ENCODE peak calls at places on chromosomes 6 and 20, in nine cellular contexts. B, X, W, N, L, J, R, U and Q are unnamed samples.

GRCh38 chr20:18288748-18289705 is 700 bp downstream of the ZNF133 start:
- DNase-seq in B (peak; percentile 17), X (peak; percentile 17), W (no peak), N (peak; percentile 8), L (no peak), J (no peak), R (no peak), U (no peak), Q (no peak)

GRCh38 chr6:68638225-68638900 is 3.3 kb downstream of the ADGRB3 start:
- DNase-seq in B (peak; percentile 58), X (peak; percentile 47), W (no peak), N (no peak), L (peak; percentile 14), J (no peak), R (no peak), U (no peak), Q (peak; percentile 41)

GRCh38 chr20:62320581-62321354 is 18.0 kb downstream of the ADRM1 start:
- DNase-seq in B (no peak), X (no peak), W (peak; percentile 72), N (no peak), L (peak; percentile 25), J (peak; percentile 76), R (no peak), U (no peak), Q (no peak)

GRCh38 chr6:19312291-19312978 is 524.7 kb upstream of the ID4 start:
- DNase-seq in B (no peak), X (no peak), W (peak; percentile 86), N (no peak), L (no peak), J (no peak), R (no peak), U (no peak), Q (no peak)

GRCh38 chr20:40251284-40251932 is 437.6 kb downstream of the MAFB start:
- DNase-seq in B (peak; percentile 7), X (peak; percentile 15), W (peak; percentile 77), N (peak; percentile 56), L (no peak), J (no peak), R (no peak), U (peak; percentile 16), Q (no peak)

GRCh38 chr6:129707028-129707427 is 2.9 kb downstream of the ARHGAP18 start:
- DNase-seq in B (no peak), X (no peak), W (no peak), N (no peak), L (no peak), J (no peak), R (no peak), U (no peak), Q (no peak)

GRCh38 chr6:54063228-54063539 is 48.1 kb upstream of the MLIP start:
- DNase-seq in B (no peak), X (no peak), W (no peak), N (no peak), L (no peak), J (no peak), R (no peak), U (no peak), Q (no peak)

GRCh38 chr6:40810176-40810575 is 223.0 kb upstream of the LRFN2 start:
- DNase-seq in B (no peak), X (no peak), W (no peak), N (no peak), L (no peak), J (no peak), R (no peak), U (no peak), Q (no peak)

GRCh38 chr6:106562001-106562400 is 67.3 kb downstream of the RTN4IP1 start:
- DNase-seq in B (peak; percentile 9), X (no peak), W (no peak), N (no peak), L (no peak), J (no peak), R (no peak), U (peak; percentile 27), Q (no peak)

GRCh38 chr6:122202576-122203137 is 196.8 kb upstream of the HSF2 start:
- DNase-seq in B (no peak), X (no peak), W (peak; percentile 40), N (no peak), L (no peak), J (no peak), R (no peak), U (no peak), Q (no peak)

GRCh38 chr20:6209093-6209492 is 86.3 kb upstream of the FERMT1 start:
- DNase-seq in B (no peak), X (no peak), W (no peak), N (no peak), L (no peak), J (no peak), R (no peak), U (no peak), Q (no peak)

GRCh38 chr6:25754508-25754907 is at the start of gene SLC17A4:
- DNase-seq in B (no peak), X (no peak), W (no peak), N (peak; percentile 79), L (no peak), J (no peak), R (no peak), U (no peak), Q (no peak)

GRCh38 chr6:135267085-135267484 is 86.0 kb downstream of the MYB start:
- DNase-seq in B (no peak), X (no peak), W (no peak), N (peak; percentile 89), L (no peak), J (no peak), R (no peak), U (no peak), Q (no peak)

GRCh38 chr6:135268263-135268662 is 87.2 kb downstream of the MYB start:
- DNase-seq in B (no peak), X (no peak), W (no peak), N (no peak), L (no peak), J (no peak), R (no peak), U (no peak), Q (no peak)

GRCh38 chr6:135269399-135270005 is 88.4 kb downstream of the MYB start:
- DNase-seq in B (no peak), X (no peak), W (no peak), N (peak; percentile 61), L (no peak), J (no peak), R (no peak), U (no peak), Q (no peak)

GRCh38 chr6:135266675-135267074 is 85.6 kb downstream of the MYB start:
- DNase-seq in B (no peak), X (no peak), W (no peak), N (no peak), L (no peak), J (no peak), R (no peak), U (no peak), Q (no peak)

DNA sequence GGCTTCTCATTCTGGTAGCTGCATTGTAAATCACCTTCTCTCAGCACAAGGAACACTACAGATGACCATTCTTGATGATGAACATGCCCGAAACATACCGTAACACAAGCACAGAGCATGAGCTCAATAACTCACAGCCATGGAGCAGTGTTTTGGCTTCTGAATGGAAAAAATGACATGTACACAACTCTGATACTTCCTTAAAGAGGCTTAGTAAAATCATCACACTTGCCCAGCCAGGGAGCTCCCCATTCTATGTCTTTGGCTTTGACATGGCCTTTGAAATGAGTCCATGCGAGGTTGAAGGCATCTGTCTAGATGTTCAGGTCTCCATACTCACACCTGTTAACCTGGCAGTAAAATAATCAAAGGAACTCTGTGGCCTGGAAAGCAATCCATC is 87.6 kb downstream of the MYB start:
- DNase-seq in B (no peak), X (no peak), W (no peak), N (no peak), L (no peak), J (no peak), R (no peak), U (no peak), Q (no peak)
- H3K4me1 ChIP-seq in B (no peaks in the 10 kb centered on the region), X (no peaks in the 10 kb centered on the region), W (peaks cover 6% of the 10 kb centered on the region), N (peaks cover 9% of the 10 kb centered on the region), L (no peaks in the 10 kb centered on the region), J (no peaks in the 10 kb centered on the region), R (no peaks in the 10 kb centered on the region), U (no peaks in the 10 kb centered on the region), Q (no peaks in the 10 kb centered on the region)

DNA sequence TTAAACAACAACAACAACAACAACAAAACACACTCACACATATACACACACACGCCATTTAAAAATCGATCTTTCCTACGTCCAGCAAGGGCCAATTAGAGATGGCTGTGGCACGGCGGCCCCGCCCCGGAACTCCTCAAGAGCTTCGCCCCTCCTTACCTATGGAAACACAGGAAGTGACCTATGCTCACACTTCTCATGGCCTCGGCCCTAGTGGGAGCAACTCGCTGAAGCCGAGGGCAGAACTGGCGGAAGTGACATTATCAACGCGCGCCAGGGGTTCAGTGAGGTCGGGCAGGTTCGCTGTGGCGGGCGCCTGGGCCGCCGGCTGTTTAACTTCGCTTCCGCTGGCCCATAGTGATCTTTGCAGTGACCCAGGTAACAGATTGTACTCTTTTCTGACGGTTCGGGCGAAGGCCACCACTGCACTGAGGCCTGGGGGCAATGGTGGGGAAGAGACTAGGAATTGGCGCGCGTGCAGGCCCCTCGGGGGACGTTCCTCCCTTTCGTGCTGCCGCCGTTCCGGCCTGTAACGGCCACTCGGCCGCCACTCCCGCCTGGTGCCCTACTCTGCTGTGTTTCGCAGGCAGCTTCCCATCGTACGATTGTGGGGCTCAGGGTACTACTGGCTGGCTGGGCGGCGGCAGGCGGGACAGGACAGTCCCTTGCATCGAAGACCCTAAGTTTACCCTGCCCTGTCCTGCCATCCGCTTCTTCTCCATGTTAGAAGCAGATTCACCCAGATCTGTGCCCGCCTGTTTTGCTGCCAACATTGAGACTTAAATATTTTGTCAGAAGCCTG is at the start of gene TBP:
- DNase-seq in B (peak; percentile 99), X (peak; percentile 99), W (peak; percentile 99), N (peak; percentile 99), L (peak; percentile 95), J (peak; percentile 98), R (peak; percentile 99), U (peak; percentile 94), Q (peak; percentile 97)
- H3K27ac ChIP-seq in B (peak within 1 kb of the TSS; percentile 77), X (peak within 1 kb of the TSS; percentile 90), W (no peak within 1 kb of the TSS), N (peak within 1 kb of the TSS; percentile 99), L (peak within 1 kb of the TSS; percentile 96), J (peak within 1 kb of the TSS; percentile 96), R (peak within 1 kb of the TSS; percentile 98), U (peak within 1 kb of the TSS; percentile 98), Q (peak within 1 kb of the TSS; percentile 99)

DNA sequence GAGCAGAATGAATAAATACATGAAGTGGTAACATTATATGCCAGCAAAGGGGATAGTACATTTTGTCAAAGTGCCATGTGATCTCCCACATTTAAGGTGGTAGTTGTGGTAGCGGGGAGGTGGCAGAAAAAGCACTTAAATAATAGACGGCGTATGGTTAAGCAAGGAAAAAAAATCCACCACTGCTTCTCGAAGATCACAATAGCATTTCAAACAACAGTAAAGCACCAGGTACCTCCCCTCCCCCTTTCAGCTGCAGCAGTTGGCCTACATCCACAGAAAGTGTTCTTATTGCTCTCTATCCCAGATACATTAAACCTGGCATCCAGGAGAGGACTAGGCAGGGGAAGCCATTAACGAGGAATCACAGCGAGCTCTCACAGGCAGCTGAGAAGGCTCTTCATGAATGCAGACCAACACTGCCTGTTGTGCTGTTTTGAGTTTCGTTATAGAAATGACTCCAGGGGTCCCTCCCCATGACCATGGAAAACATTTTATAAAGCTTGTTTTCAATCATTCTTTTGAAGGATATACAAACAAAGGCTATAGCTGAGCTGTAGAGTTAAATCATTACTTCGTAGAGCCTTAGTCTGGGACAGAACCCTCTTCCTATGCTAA is 11.8 kb downstream of the FYN start:
- DNase-seq in B (no peak), X (no peak), W (no peak), N (no peak), L (no peak), J (no peak), R (no peak), U (no peak), Q (no peak)
- H3K4me1 ChIP-seq in B (peaks cover 37% of the 10 kb centered on the region), X (no peaks in the 10 kb centered on the region), W (peaks cover 14% of the 10 kb centered on the region), N (peaks cover 2% of the 10 kb centered on the region), L (peaks cover 66% of the 10 kb centered on the region), J (no peaks in the 10 kb centered on the region), R (no peaks in the 10 kb centered on the region), U (no peaks in the 10 kb centered on the region), Q (peaks cover 90% of the 10 kb centered on the region)

GRCh38 chr6:88493717-88494116 is 327.6 kb upstream of the CNR1 start:
- DNase-seq in B (no peak), X (no peak), W (no peak), N (no peak), L (no peak), J (no peak), R (no peak), U (no peak), Q (no peak)
- H3K27ac ChIP-seq in B (no peak overlapping the region), X (no peak overlapping the region), W (no peak overlapping the region), N (no peak overlapping the region), L (no peak overlapping the region), J (no peak overlapping the region), R (no peak overlapping the region), U (no peak overlapping the region), Q (no peak overlapping the region)